ENCODE peak calls at places on chromosomes 4 and X, in six cellular contexts. Y, R, O, H, Z and D are unnamed samples.

GRCh38 chrX:155893513-155893912 is 12.4 kb downstream of the VAMP7 start:
- DNase-seq in Y (no peak), R (no peak), O (no peak), H (no peak), Z (no peak), D (no peak)

GRCh38 chr4:56656346-56656643 is 24.8 kb downstream of the HOPX start:
- DNase-seq in Y (no peak), R (no peak), O (peak), H (no peak), Z (no peak), D (no peak)

GRCh38 chr4:76723916-76724315 is 174.0 kb downstream of the SOWAHB start:
- DNase-seq in Y (no peak), R (peak), O (no peak), H (no peak), Z (no peak), D (no peak)

GRCh38 chr4:68948985-68949384 is 2.6 kb downstream of the UGT2A3 start:
- DNase-seq in Y (no peak), R (no peak), O (no peak), H (no peak), Z (no peak), D (no peak)

GRCh38 chr4:72971572-72971971 is 97.9 kb downstream of the COX18 start:
- DNase-seq in Y (no peak), R (peak), O (no peak), H (no peak), Z (no peak), D (no peak)

GRCh38 chr4:161658658-161659057 is 505.1 kb downstream of the FSTL5 start:
- DNase-seq in Y (no peak), R (no peak), O (no peak), H (no peak), Z (no peak), D (no peak)

GRCh38 chrX:48700951-48701653 is 4.6 kb downstream of the SUV39H1 start:
- DNase-seq in Y (no peak), R (no peak), O (no peak), H (no peak), Z (no peak), D (no peak)

GRCh38 chr4:2066011-2066551 is 7.0 kb downstream of the NAT8L start:
- DNase-seq in Y (peak), R (no peak), O (no peak), H (no peak), Z (no peak), D (peak)

GRCh38 chr4:60485279-60485678 is 714.8 kb upstream of the ADGRL3 start:
- DNase-seq in Y (no peak), R (no peak), O (no peak), H (no peak), Z (no peak), D (no peak)

GRCh38 chr4:106929248-106929647 is 106.9 kb downstream of the DKK2 start:
- DNase-seq in Y (no peak), R (no peak), O (no peak), H (no peak), Z (no peak), D (no peak)

GRCh38 chr4:75834095-75834771 is 68.0 kb downstream of the PPEF2 start:
- DNase-seq in Y (no peak), R (no peak), O (no peak), H (no peak), Z (no peak), D (no peak)

GRCh38 chr4:101596786-101597185 is 193.7 kb upstream of the BANK1 start:
- DNase-seq in Y (no peak), R (no peak), O (no peak), H (no peak), Z (no peak), D (no peak)

GRCh38 chrX:1591863-1592127 is 391 bp downstream of the AKAP17A start:
- DNase-seq in Y (no peak), R (no peak), O (no peak), H (no peak), Z (no peak), D (no peak)

GRCh38 chr4:145278341-145279121 is 98.1 kb upstream of the OTUD4 start:
- DNase-seq in Y (no peak), R (no peak), O (no peak), H (no peak), Z (no peak), D (no peak)

GRCh38 chr4:176360446-176360845 is 40.7 kb downstream of the SPCS3 start:
- DNase-seq in Y (no peak), R (no peak), O (no peak), H (no peak), Z (no peak), D (no peak)

GRCh38 chr4:136927172-136927571 is 605.1 kb downstream of the PCDH18 start:
- DNase-seq in Y (no peak), R (no peak), O (no peak), H (no peak), Z (no peak), D (no peak)

GRCh38 chr4:17599826-17600225 is 14.6 kb upstream of the MED28 start:
- DNase-seq in Y (no peak), R (no peak), O (no peak), H (no peak), Z (no peak), D (no peak)

GRCh38 chr4:46445689-46446339 is 55.9 kb upstream of the GABRA2 start:
- DNase-seq in Y (no peak), R (no peak), O (no peak), H (no peak), Z (no peak), D (no peak)

GRCh38 chr4:141447761-141448160 is 188.6 kb upstream of the IL15 start:
- DNase-seq in Y (no peak), R (no peak), O (no peak), H (no peak), Z (no peak), D (no peak)

GRCh38 chr4:165355900-165356300 is 22.9 kb upstream of the CPE start:
- DNase-seq in Y (no peak), R (no peak), O (no peak), H (no peak), Z (peak), D (no peak)

GRCh38 chrX:109843963-109844751 is 111.1 kb upstream of the ACSL4 start:
- DNase-seq in Y (no peak), R (no peak), O (no peak), H (no peak), Z (no peak), D (no peak)

GRCh38 chr4:78669453-78669852 is 106.7 kb upstream of the BMP2K start:
- DNase-seq in Y (no peak), R (no peak), O (no peak), H (no peak), Z (no peak), D (no peak)

GRCh38 chr4:104490096-104490769 is 4.5 kb downstream of the CXXC4 start:
- DNase-seq in Y (no peak), R (no peak), O (peak), H (no peak), Z (peak), D (no peak)

GRCh38 chr4:42710761-42711160 is 53.9 kb upstream of the ATP8A1 start:
- DNase-seq in Y (no peak), R (no peak), O (no peak), H (no peak), Z (no peak), D (no peak)

GRCh38 chr4:184287697-184288255 is 70.1 kb upstream of the ENPP6 start:
- DNase-seq in Y (no peak), R (peak), O (peak), H (no peak), Z (peak), D (no peak)

GRCh38 chr4:706834-707598 is 1.4 kb downstream of the PCGF3 start:
- DNase-seq in Y (no peak), R (no peak), O (no peak), H (no peak), Z (no peak), D (no peak)

GRCh38 chr4:54233697-54234496 is 4.8 kb downstream of the PDGFRA start:
- DNase-seq in Y (peak), R (peak), O (peak), H (peak), Z (peak), D (no peak)

GRCh38 chr4:54232151-54232688 is 3.1 kb downstream of the PDGFRA start:
- DNase-seq in Y (no peak), R (no peak), O (no peak), H (no peak), Z (no peak), D (no peak)

GRCh38 chr4:54231419-54232150 is 2.5 kb downstream of the PDGFRA start:
- DNase-seq in Y (peak), R (no peak), O (no peak), H (peak), Z (peak), D (no peak)

GRCh38 chr4:54233128-54233696 is 4.1 kb downstream of the PDGFRA start:
- DNase-seq in Y (peak), R (peak), O (peak), H (peak), Z (peak), D (peak)

DNA sequence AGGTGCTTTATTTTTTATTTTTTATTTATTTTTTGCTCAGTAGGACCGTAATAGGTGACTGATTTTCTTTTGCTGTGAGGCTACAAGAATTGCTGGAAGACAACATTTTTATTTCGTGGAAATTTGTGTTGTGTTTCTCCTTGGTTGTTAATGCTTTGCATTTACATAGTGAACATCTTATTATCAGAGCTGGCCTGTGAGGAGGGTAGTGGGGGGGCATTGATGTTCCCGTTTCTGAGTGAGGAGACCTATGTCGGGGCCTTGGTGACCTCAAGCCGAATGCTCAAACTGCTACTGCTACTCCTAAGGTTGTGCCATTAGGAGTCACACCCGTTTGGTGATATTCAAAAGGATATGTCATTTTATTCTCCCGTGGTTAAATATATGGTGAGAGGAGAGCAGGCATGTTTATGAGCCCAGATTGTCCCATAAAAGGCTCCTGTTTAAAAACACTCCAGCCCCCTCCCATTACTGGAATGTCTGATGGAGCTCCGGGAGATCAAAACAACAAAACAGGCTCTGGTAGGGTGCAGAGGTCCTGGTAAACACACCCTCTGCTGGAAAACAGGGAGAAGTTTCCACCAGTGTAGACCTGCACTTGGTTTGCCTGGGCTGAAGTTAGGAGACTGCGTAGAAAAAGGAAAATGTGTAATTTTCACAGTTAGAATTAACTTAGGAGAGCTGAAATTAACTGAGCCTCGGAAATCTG is 5.6 kb downstream of the PDGFRA start:
- DNase-seq in Y (no peak), R (no peak), O (no peak), H (no peak), Z (no peak), D (no peak)
- TF ChIP-seq CTCF in Y (no peak), R (no peak), O (no peak), H (no peak), Z (no peak), D (peak)

GRCh38 chr4:83034630-83035494 is at the start of gene COPS4:
- DNase-seq in Y (peak), R (peak), O (peak), H (peak), Z (peak), D (peak)
- TF ChIP-seq CTCF in Y (peak), R (peak), O (no peak), H (peak), Z (peak), D (peak)

GRCh38 chr4:183141997-183142396 is 42.9 kb downstream of the WWC2 start:
- DNase-seq in Y (no peak), R (no peak), O (no peak), H (no peak), Z (no peak), D (no peak)
- TF ChIP-seq CTCF in Y (no peak), R (no peak), O (no peak), H (no peak), Z (no peak), D (no peak)

DNA sequence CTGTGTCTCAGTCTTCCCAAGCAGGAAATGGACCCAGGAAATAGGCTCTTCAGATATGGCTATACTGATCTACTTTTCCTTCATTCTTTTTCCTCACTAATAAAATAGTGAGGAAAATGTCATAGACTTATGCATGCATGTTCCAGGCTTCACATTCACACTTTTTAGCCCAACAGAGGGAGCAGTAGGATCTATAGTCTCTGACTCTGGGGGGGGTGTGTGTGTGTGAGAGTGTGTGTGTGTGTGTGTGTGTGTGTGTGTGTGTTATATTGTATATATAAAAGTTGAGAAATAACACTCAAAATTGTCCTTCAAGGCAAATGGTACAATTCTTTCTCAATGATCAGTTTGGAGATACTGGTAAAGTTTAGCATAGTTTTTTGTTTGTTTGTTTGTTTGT is 297.2 kb upstream of the GALNT7 start:
- DNase-seq in Y (no peak), R (no peak), O (no peak), H (no peak), Z (no peak), D (no peak)
- TF ChIP-seq CTCF in Y (no peak), R (no peak), O (no peak), H (no peak), Z (no peak), D (no peak)

GRCh38 chr4:38069271-38069760 is 109.1 kb downstream of the PTTG2 start:
- DNase-seq in Y (no peak), R (peak), O (no peak), H (peak), Z (peak), D (no peak)
- TF ChIP-seq CTCF in Y (peak), R (peak), O (peak), H (peak), Z (peak), D (no peak)

GRCh38 chr4:87224036-87224923 is 3.9 kb upstream of the KLHL8 start:
- DNase-seq in Y (no peak), R (no peak), O (peak), H (no peak), Z (no peak), D (no peak)

GRCh38 chr4:87216469-87216868 is 3.9 kb downstream of the KLHL8 start:
- DNase-seq in Y (no peak), R (no peak), O (no peak), H (no peak), Z (no peak), D (no peak)

GRCh38 chr4:87220094-87220831 is at the start of gene KLHL8:
- DNase-seq in Y (peak), R (peak), O (peak), H (peak), Z (peak), D (peak)

DNA sequence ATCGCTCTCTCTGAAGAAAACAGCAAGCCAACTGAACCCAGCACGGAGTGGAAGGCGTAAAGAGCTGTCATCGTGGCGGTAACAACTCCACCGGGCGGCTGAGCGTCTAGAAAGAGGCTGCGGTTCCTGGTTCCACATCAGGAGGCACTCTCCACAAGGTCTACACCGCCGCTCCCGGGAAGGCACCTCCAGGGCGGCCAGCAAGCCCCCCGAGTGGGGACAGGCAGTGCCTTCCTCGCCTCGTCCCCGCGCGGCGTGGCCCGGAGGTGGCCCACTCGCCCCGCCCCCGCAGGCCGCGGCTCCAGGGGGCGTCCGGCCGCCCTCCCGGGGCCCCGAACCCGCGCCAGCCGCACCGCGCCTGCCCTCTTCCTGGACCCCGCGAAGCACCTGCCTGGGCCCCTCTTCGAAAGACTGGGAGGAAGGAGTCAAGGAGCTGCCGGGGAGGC is 747 bp downstream of the KLHL8 start:
- DNase-seq in Y (no peak), R (no peak), O (peak), H (peak), Z (peak), D (peak)
- TF ChIP-seq CTCF in Y (peak), R (peak), O (peak), H (peak), Z (peak), D (peak)

DNA sequence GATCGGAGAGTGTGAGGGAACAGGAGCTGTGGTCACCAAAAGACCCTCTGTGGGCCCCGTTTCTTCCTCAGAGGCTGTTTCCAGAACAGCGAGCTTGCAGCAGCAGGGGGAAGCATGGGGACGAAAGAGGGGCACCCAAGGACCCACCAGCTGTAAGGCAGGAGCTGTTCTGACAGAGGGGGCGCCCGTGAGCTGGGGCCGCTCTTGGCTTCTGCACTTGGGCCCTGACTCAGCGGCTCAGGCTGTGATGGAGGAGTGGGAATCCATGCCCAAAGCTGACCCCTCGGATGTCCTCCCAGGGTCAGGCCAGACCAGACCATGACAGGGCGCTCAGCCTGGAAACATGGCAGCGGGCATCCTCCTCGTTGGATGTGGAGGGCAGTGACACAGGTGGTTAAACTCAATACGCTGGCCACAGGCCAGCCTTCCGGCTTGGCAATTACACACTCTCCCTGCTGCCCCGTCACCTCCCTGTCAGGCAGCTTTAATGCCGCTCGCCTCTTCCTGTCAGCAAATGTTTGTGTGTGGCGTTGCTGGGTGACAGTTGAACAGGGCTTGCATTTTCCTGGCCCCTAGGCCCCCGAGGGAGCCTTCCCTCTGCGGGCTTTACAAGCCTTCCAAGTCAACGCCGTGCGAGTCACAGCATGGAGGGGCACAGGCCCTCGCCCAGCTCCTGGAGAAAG is 620.2 kb downstream of the BCOR start:
- DNase-seq in Y (peak), R (no peak), O (peak), H (peak), Z (peak), D (peak)
- TF ChIP-seq CTCF in Y (no peak), R (peak), O (peak), H (peak), Z (peak), D (peak)